ENCODE peak calls at places on chromosomes 16 and 17, in four cellular contexts. D is NCI-H82; L is NCI-H1105; I is activated CD4-positive, CD25-positive, alpha-beta regulatory T cell. E is an unnamed sample.

GRCh38 chr17:78979780-78980623 is at the start of gene LGALS3BP:
- DNase-seq in I (no peak), D (no peak), L (peak; percentile 82), E (no peak)

GRCh38 chr17:3762922-3763776 is 37.8 kb downstream of the ITGAE start:
- DNase-seq in I (no peak), L (no peak), D (no peak), E (no peak)

GRCh38 chr17:79420318-79421243 is 190.3 kb downstream of the RBFOX3 start:
- DNase-seq in D (no peak), L (no peak), I (no peak), E (no peak)

GRCh38 chr17:80036715-80037477 is 454 bp downstream of the CCDC40 start:
- DNase-seq in L (peak; percentile 82), D (peak; percentile 81), I (no peak), E (peak; percentile 85)

GRCh38 chr17:60744355-60744958 is 66.8 kb downstream of the BCAS3 start:
- DNase-seq in I (no peak), D (no peak), L (no peak), E (no peak)

GRCh38 chr16:67993207-67994036 is 5.9 kb downstream of the DPEP2 start:
- DNase-seq in I (peak; percentile 69), D (peak; percentile 85), L (peak; percentile 40), E (peak; percentile 93)

GRCh38 chr17:38915639-38915995 is 9.8 kb upstream of the LASP1NB start:
- DNase-seq in L (no peak), D (no peak), I (no peak), E (no peak)

GRCh38 chr17:75909812-75910274 is 5.2 kb upstream of the MRPL38 start:
- DNase-seq in L (peak; percentile 82), I (no peak), D (peak; percentile 52), E (no peak)

GRCh38 chr16:83530293-83530692 is 277.5 kb upstream of the HSBP1 start:
- DNase-seq in D (peak; percentile 29), L (no peak), I (no peak), E (no peak)

GRCh38 chr17:4678448-4679026 is 25.4 kb downstream of the PELP1 start:
- DNase-seq in L (no peak), D (no peak), I (no peak), E (no peak)

GRCh38 chr16:66131156-66131807 is 235.2 kb upstream of the CDH5 start:
- DNase-seq in I (no peak), L (no peak), D (no peak), E (no peak)

GRCh38 chr17:1232331-1232730 is 37.9 kb upstream of the BHLHA9 start:
- DNase-seq in I (no peak), L (no peak), D (no peak), E (no peak)

GRCh38 chr17:59366773-59367656 is 35.6 kb downstream of the YPEL2 start:
- DNase-seq in L (peak; percentile 31), I (no peak), D (no peak), E (no peak)

GRCh38 chr17:74080936-74081335 is 122.5 kb upstream of the RPL38 start:
- DNase-seq in D (peak; percentile 53), L (no peak), I (no peak), E (no peak)

GRCh38 chr16:81511371-81511770 is 66.8 kb downstream of the CMIP start:
- DNase-seq in I (no peak), L (no peak), D (no peak), E (no peak)

GRCh38 chr16:28064150-28064549 is 636 bp upstream of the GSG1L start:
- DNase-seq in D (no peak), L (no peak), I (no peak), E (no peak)

GRCh38 chr16:77211880-77212735 is 12.9 kb downstream of the SYCE1L start:
- DNase-seq in L (peak; percentile 85), I (peak; percentile 50), D (peak; percentile 93), E (peak; percentile 80)

GRCh38 chr16:88355389-88356123 is 27.2 kb upstream of the ZNF469 start:
- DNase-seq in I (no peak), D (no peak), L (no peak), E (no peak)

GRCh38 chr17:59456428-59456827 is 109.0 kb upstream of the DHX40 start:
- DNase-seq in I (no peak), D (no peak), L (no peak), E (no peak)

E was measured in H1.